ENCODE peak calls at places on chromosomes 4 and X, in five cellular contexts. P is neuronal stem cell, U is IMR-90, A is H1, B is mesendoderm. Z is an unnamed sample.
A peak's percentile ranks its signal among the peaks of the same experiment; 100 is the strongest.

GRCh38 chr4:93897559-93897958 is 69.0 kb downstream of the ATOH1 start:
- DNase-seq in P (no peak), U (no peak), A (no peak), B (peak; percentile 8), Z (no peak)

GRCh38 chrX:22520128-22520828 is 247.6 kb downstream of the CBLL2 start:
- DNase-seq in P (no peak), U (no peak), A (no peak), B (peak; percentile 15), Z (no peak)

GRCh38 chr4:52091811-52092210 is 40.7 kb downstream of the SPATA18 start:
- DNase-seq in P (no peak), U (peak; percentile 62), A (no peak), B (no peak), Z (no peak)

GRCh38 chr4:73836373-73837269 is at the start of gene CXCL6:
- DNase-seq in P (peak; percentile 37), U (no peak), A (no peak), B (peak; percentile 59), Z (peak; percentile 64)

GRCh38 chr4:162685401-162685800 is 481.3 kb downstream of the NAF1 start:
- DNase-seq in P (no peak), U (no peak), A (no peak), B (no peak), Z (no peak)

GRCh38 chrX:39773923-39774803 is 323.6 kb downstream of the BCOR start:
- DNase-seq in P (no peak), U (peak; percentile 28), A (no peak), B (no peak), Z (no peak)

GRCh38 chr4:41638203-41638602 is 100.2 kb downstream of the LIMCH1 start:
- DNase-seq in P (no peak), U (no peak), A (no peak), B (no peak), Z (no peak)

GRCh38 chr4:72954811-72955210 is 114.7 kb downstream of the COX18 start:
- DNase-seq in P (no peak), U (no peak), A (no peak), B (no peak), Z (no peak)

GRCh38 chrX:128623361-128623760 is 571.2 kb upstream of the ACTRT1 start:
- DNase-seq in P (no peak), U (no peak), A (no peak), B (no peak), Z (no peak)

GRCh38 chrX:3648084-3648483 is 65.4 kb downstream of the PRKX start:
- DNase-seq in P (no peak), U (no peak), A (no peak), B (no peak), Z (no peak)

GRCh38 chr4:143282170-143282760 is 54.4 kb upstream of the GAB1 start:
- DNase-seq in P (no peak), U (no peak), A (no peak), B (no peak), Z (no peak)

GRCh38 chrX:41412261-41413167 is 34.6 kb upstream of the NYX start:
- DNase-seq in P (no peak), U (no peak), A (no peak), B (no peak), Z (no peak)

GRCh38 chr4:85573270-85573669 is 98.3 kb downstream of the ARHGAP24 start:
- DNase-seq in P (no peak), U (no peak), A (no peak), B (no peak), Z (no peak)

GRCh38 chr4:76657443-76657842 is 222.4 kb downstream of the SHROOM3 start:
- DNase-seq in P (no peak), U (no peak), A (no peak), B (no peak), Z (no peak)

GRCh38 chr4:134024251-134024650 is 177.3 kb downstream of the PABPC4L start:
- DNase-seq in P (no peak), U (no peak), A (no peak), B (peak; percentile 82), Z (no peak)

GRCh38 chr4:144734522-144734921 is 88.6 kb downstream of the HHIP start:
- DNase-seq in P (no peak), U (peak; percentile 72), A (no peak), B (peak; percentile 57), Z (no peak)

GRCh38 chr4:99462875-99463464 is 27.8 kb upstream of the ADH7 start:
- DNase-seq in P (peak; percentile 54), U (peak; percentile 72), A (no peak), B (peak; percentile 80), Z (peak; percentile 68)

GRCh38 chr4:22372958-22373357 is 142.9 kb downstream of the ADGRA3 start:
- DNase-seq in P (no peak), U (no peak), A (no peak), B (no peak), Z (no peak)

GRCh38 chrX:134711135-134711941 is 53.1 kb upstream of the PLAC1 start:
- DNase-seq in P (no peak), U (no peak), A (no peak), B (no peak), Z (no peak)

GRCh38 chrX:129115104-129115503 is 408.2 kb downstream of the SMARCA1 start:
- DNase-seq in P (no peak), U (peak; percentile 8), A (no peak), B (peak; percentile 76), Z (peak; percentile 66)

GRCh38 chr4:94934201-94934600 is 176.4 kb downstream of the BMPR1B start:
- DNase-seq in P (no peak), U (peak; percentile 69), A (no peak), B (no peak), Z (no peak)

GRCh38 chr4:163448541-163449203 is 24.9 kb downstream of the TKTL2 start:
- DNase-seq in P (no peak), U (peak; percentile 35), A (no peak), B (peak; percentile 23), Z (no peak)

GRCh38 chr4:113576947-113577678 is 184.4 kb downstream of the CAMK2D start:
- DNase-seq in P (no peak), U (no peak), A (no peak), B (no peak), Z (no peak)
- H2BK5ac ChIP-seq in P (no peak overlapping the region), U (no peak overlapping the region), A (no peak overlapping the region), B (no peak overlapping the region), Z (no peak overlapping the region)

DNA sequence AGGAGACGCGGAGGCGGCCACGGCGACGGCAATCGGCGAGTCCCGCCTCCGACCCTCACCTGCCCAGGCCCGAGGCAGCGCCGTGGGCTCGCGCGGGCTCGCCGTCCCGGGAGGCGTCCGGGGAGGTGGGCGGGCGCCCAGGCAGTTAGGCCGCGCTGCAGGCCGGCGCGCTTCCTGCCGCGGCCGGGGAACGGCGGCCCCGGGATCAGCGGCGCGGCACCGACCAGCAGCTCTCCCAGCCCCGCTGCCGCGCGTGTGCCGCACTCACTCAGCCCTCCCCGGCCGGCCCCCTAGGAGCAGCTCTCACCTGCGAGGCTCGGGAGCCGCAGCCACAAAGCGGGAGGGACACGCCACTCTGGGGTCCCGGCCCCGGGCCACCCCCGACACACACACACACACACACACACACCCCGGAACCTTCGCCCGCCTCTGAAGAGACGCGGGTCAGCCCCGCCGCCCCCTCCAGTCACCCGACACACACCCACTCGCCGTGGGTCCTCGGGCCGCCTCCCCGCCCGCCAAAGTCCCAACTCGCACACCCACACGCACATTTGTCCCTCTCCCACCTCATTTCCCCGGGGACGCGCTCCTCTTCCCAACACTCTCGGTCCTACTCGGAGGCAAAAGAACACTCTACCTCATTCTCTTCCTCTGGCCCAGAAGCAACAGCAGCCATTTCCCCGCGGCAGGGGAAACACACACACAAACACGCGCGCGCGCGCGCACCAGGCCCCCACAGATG is at the start of gene CNOT6L:
- DNase-seq in P (peak; percentile 65), U (peak; percentile 73), A (no peak), B (peak; percentile 53), Z (peak; percentile 54)
- H2BK5ac ChIP-seq in P (peak within 1 kb of the TSS; percentile 75), U (peak within 1 kb of the TSS; percentile 74), A (no peak within 1 kb of the TSS), B (no peak within 1 kb of the TSS), Z (no peak within 1 kb of the TSS)

DNA sequence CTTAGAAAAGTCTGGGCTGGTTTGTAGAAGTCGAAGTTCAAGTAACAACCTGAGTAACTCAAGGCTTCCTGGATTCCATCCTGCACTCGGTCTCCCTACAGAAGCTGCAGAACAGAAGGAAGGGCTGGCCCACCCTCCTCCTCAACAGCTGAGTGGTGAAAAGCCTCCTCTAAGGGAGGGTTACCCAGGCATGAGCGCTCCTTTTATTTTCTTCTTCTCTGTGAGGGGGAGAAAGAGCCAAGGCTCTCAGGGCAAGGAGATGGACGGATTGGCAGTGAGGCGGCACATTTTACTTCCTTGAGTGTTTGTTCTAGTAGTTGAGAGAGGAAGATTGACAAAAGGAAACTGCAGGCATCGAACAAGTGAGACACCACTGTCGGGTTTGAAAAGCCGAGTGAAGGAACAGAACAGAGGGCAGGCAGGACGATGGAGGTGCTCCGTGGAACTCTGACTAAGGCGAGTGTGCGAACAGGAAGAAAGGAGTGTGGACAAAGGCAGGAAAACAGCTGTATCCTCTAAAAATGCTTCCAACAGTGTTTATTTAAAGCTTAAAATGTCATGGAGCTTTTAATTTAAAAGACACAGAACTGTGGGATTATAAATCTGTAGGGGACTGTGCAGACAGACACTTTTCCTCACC is 38.4 kb upstream of the STS start:
- DNase-seq in P (peak; percentile 23), U (no peak), A (no peak), B (no peak), Z (no peak)
- H2BK5ac ChIP-seq in P (no peak overlapping the region), U (no peak overlapping the region), A (no peak overlapping the region), B (no peak overlapping the region), Z (no peak overlapping the region)

GRCh38 chr4:8682725-8683124 is 90.2 kb downstream of the CPZ start:
- DNase-seq in P (no peak), U (no peak), A (no peak), B (no peak), Z (no peak)
- H2BK5ac ChIP-seq in P (no peak overlapping the region), U (no peak overlapping the region), A (no peak overlapping the region), B (no peak overlapping the region), Z (no peak overlapping the region)

DNA sequence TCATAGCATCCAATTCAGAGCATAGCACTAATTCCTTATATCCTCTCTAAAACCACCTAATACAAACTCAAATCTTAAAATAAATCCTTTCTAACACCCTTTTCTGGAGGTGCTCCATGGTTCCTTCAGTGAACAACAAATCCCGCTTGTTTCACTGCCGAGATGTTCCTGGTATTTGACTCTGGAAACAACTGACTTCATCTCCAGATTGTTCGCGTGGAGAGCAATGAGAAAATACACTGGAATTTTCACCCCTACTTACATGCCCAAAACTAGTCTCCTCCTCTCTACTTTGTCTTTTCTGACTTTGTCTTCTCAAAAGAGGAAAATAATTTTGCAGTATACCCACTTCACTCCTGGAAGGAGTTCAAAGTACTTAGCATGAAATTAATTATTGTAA is 129.0 kb downstream of the PLS3 start:
- DNase-seq in P (no peak), U (peak; percentile 9), A (no peak), B (peak; percentile 48), Z (no peak)
- H2BK5ac ChIP-seq in P (no peak overlapping the region), U (peak overlapping the region; percentile 8), A (peak overlapping the region; percentile 69), B (no peak overlapping the region), Z (no peak overlapping the region)